ENCODE peak calls at places on chromosome 4, in nine cellular contexts. Z is body of pancreas, B is Peyer's patch, K is spleen, A is HCT116, X is IMR-90, J is stomach, Y is testis, S is tibial nerve. T is an unnamed sample.

GRCh38 chr4:98662055-98662453 is 3.6 kb upstream of the TSPAN5 start:
- DNase-seq in Z (no peak), B (no peak), K (no peak), A (no peak), X (no peak), J (no peak), Y (no peak), S (no peak), T (no peak)

GRCh38 chr4:27828843-27829242 is 968.2 kb downstream of the STIM2 start:
- DNase-seq in Z (no peak), B (no peak), K (no peak), A (no peak), X (no peak), J (no peak), Y (no peak), S (no peak), T (no peak)

GRCh38 chr4:107562306-107562705 is 157.7 kb downstream of the PAPSS1 start:
- DNase-seq in Z (no peak), B (no peak), K (no peak), A (no peak), X (no peak), J (no peak), Y (no peak), S (no peak), T (no peak)

GRCh38 chr4:27084685-27085356 is 224.2 kb downstream of the STIM2 start:
- DNase-seq in Z (peak; percentile 20), B (no peak), K (no peak), A (no peak), X (peak; percentile 2), J (peak; percentile 53), Y (peak; percentile 23), S (no peak), T (no peak)

GRCh38 chr4:140568507-140569306 is at the start of gene UCP1:
- DNase-seq in Z (peak; percentile 36), B (peak; percentile 55), K (no peak), A (no peak), X (no peak), J (peak; percentile 35), Y (peak; percentile 25), S (no peak), T (no peak)

GRCh38 chr4:64617813-64618212 is 208.6 kb upstream of the TECRL start:
- DNase-seq in Z (no peak), B (no peak), K (no peak), A (no peak), X (no peak), J (no peak), Y (no peak), S (no peak), T (no peak)

GRCh38 chr4:64385177-64385549 is 24.1 kb downstream of the TECRL start:
- DNase-seq in Z (no peak), B (no peak), K (no peak), A (no peak), X (no peak), J (no peak), Y (no peak), S (no peak), T (no peak)

GRCh38 chr4:112910109-112910736 is 139.2 kb upstream of the ANK2 start:
- DNase-seq in Z (no peak), B (no peak), K (no peak), A (no peak), X (peak; percentile 13), J (no peak), Y (no peak), S (peak; percentile 38), T (no peak)

GRCh38 chr4:121551271-121551670 is 145.5 kb downstream of the ANXA5 start:
- DNase-seq in Z (no peak), B (no peak), K (no peak), A (no peak), X (no peak), J (no peak), Y (no peak), S (no peak), T (no peak)

DNA sequence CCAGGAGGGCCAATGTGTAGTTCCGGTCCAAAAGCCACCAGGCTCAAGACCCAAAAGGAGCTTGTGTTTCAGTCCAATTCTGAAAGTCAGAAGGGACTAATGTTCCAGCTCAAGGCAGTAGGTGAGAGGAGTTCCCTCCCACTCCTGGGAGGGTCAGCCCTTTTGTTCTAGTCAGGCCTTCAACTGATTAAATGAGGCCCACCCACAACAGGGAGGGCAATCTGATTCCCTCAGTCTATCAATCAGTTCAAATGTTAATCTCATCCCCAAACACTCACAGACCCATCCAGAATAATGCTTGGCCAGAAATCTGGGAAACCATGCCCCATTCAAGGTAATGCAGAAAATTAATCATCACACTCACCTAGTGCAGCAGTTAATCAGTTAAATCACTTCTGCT is 35.8 kb upstream of the RASGEF1B start:
- DNase-seq in Z (no peak), B (no peak), K (no peak), A (no peak), X (no peak), J (no peak), Y (no peak), S (no peak), T (no peak)
- TF ChIP-seq CTCF in Z (no peak), B (no peak), K (no peak), A (no peak), X (no peak), J (no peak), Y (no peak), S (no peak), T (no peak)

DNA sequence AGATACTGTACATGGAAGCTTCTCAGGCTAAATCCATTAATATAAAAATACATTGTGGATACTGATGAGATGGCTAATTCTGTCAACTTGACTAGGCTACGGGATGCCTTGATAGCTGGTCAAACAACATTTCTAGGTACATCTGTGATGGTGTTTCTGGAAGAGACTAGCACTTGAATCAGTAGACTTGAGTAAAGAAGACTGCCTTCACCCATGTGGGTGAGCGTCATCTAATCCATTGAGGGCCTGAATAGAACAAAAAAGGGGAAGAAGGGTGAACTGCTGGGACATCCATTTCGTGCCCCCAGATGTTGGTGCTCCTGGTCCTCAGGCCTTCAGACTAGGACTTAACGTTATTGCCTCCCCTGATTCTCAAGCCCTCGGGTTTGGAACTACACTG is 3.7 kb upstream of the SRP72 start:
- DNase-seq in Z (no peak), B (no peak), K (no peak), A (no peak), X (no peak), J (no peak), Y (no peak), S (no peak), T (no peak)
- TF ChIP-seq POLR2A in Z (no peak), B (no peak), K (no peak), A (no peak), X (no peak), J (no peak), Y (no peak), S (no peak), T (no peak)

DNA sequence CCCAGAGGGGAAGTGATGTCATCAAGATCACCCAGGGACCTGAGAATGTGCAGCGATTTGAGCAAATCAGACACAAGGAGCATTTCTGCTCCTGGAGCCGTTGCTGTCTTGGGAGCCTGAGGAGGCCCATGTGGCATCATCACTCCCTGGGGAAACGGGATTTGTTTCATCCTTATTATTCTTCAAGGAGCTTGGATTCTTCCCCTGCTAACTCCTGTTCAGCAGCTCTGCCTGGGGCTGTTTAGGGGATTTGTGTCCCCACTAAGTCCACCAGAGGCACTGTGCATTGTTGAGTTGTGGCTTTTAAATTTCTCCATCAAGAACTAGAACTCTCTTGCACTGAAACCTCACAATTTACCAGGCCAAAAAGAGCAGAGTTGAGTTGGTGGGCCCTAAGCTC is 104.2 kb upstream of the MSX1 start:
- DNase-seq in Z (no peak), B (no peak), K (no peak), A (no peak), X (no peak), J (no peak), Y (no peak), S (no peak), T (no peak)
- TF ChIP-seq CTCF in Z (no peak), B (no peak), K (no peak), A (peak; percentile 8), X (no peak), J (no peak), Y (no peak), S (no peak), T (no peak)

DNA sequence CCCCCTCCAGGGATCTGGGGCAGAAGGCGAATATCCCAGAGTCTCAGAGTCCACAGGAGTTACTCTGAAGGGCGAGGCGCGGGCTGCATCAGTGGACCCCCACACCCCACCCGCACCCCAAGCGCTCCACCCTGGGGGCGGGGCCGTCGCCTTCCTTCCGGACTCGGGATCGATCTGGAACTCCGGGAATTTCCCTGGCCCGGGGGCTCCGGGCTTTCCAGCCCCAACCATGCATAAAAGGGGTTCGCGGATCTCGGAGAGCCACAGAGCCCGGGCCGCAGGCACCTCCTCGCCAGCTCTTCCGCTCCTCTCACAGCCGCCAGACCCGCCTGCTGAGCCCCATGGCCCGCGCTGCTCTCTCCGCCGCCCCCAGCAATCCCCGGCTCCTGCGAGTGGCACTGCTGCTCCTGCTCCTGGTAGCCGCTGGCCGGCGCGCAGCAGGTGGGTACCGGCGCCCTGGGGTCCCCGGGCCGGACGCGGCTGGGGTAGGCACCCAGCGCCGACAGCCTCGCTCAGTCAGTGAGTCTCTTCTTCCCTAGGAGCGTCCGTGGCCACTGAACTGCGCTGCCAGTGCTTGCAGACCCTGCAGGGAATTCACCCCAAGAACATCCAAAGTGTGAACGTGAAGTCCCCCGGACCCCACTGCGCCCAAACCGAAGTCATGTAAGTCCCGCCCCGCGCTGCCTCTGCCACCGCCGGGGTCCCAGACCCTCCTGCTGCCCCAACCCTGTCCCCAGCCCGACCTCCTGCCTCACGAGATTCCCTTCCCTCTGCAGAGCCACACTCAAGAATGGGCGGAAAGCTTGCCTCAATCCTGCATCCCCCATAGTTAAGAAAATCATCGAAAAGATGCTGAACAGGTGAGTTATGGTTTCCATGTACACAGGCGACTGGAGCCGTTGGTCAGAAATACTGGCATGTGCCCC is at the start of gene CXCL1:
- DNase-seq in Z (peak; percentile 47), B (peak; percentile 82), K (peak; percentile 87), A (no peak), X (no peak), J (peak; percentile 50), Y (peak; percentile 16), S (no peak), T (no peak)
- TF ChIP-seq POLR2A in Z (peak; percentile 83), B (no peak), K (no peak), A (no peak), X (no peak), J (no peak), Y (no peak), S (no peak), T (no peak)

DNA sequence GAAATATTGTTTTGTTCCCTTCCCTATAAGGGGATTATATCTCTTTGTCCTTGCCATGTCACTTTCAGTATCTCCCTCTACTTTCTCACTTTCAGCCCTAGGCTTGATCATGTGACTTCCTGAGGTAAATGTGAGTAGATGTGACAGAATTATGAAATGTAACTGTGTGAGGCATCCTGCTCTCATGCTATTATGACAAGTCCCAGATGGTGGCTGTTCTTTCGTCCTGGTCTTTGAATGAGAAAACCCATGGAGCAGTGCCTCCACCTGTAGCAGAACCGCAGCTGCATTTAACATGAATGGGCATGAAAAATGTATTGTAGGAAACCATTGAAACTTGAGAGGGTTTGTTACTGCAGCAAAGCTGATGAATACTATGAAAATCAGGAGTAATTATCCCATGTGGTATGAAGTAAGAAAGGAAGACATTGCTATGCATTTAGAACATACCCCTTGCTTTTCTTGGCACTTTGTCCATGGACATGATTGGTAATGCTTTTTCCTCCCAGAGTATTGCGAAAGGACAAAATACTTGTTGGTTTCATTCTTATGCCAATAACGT is 202.2 kb upstream of the GPRIN3 start:
- DNase-seq in Z (no peak), B (no peak), K (no peak), A (no peak), X (peak; percentile 84), J (no peak), Y (no peak), S (no peak), T (no peak)
- TF ChIP-seq CTCF in Z (no peak), B (no peak), K (no peak), A (no peak), X (no peak), J (no peak), Y (no peak), S (no peak), T (no peak)

GRCh38 chr4:4327652-4328121 is 37.6 kb downstream of the ZBTB49 start:
- DNase-seq in Z (no peak), B (no peak), K (peak; percentile 88), A (no peak), X (no peak), J (no peak), Y (peak; percentile 37), S (no peak), T (no peak)
- TF ChIP-seq POLR2A in Z (no peak), B (no peak), K (no peak), A (no peak), X (no peak), J (no peak), Y (no peak), S (no peak), T (no peak)